ENCODE peak calls at places on chromosomes 7 and 10, in seven cellular contexts. H, M, Q, S, X, N and J are unnamed samples.

GRCh38 chr7:99275496-99275895 is 2.9 kb downstream of the MYH16 start:
- DNase-seq in H (no peak), M (no peak), Q (no peak), S (no peak), X (no peak), N (no peak), J (no peak)

GRCh38 chr10:22599048-22599561 is 115.3 kb downstream of the PIP4K2A start:
- DNase-seq in H (no peak), M (no peak), Q (peak; percentile 88), S (no peak), X (no peak), N (no peak), J (no peak)

GRCh38 chr10:72223743-72224101 is 7.6 kb upstream of the ASCC1 start:
- DNase-seq in H (no peak), M (no peak), Q (peak; percentile 45), S (peak; percentile 8), X (no peak), N (no peak), J (no peak)

GRCh38 chr7:44565097-44565794 is 8.5 kb downstream of the DDX56 start:
- DNase-seq in H (peak; percentile 73), M (peak; percentile 84), Q (peak; percentile 49), S (peak; percentile 62), X (no peak), N (peak; percentile 69), J (peak; percentile 75)

GRCh38 chr10:9219860-9220259 is 1165.4 kb downstream of the GATA3 start:
- DNase-seq in H (no peak), M (no peak), Q (no peak), S (no peak), X (no peak), N (no peak), J (no peak)

GRCh38 chr7:155643804-155644177 is 670 bp upstream of the RBM33 start:
- DNase-seq in H (no peak), M (no peak), Q (peak; percentile 18), S (no peak), X (no peak), N (no peak), J (no peak)

GRCh38 chr10:26870766-26871165 is 10.0 kb upstream of the ABI1 start:
- DNase-seq in H (no peak), M (no peak), Q (no peak), S (no peak), X (no peak), N (no peak), J (no peak)

GRCh38 chr7:312409-312808 is 22.4 kb downstream of the FOXL3 start:
- DNase-seq in H (no peak), M (no peak), Q (no peak), S (no peak), X (no peak), N (no peak), J (no peak)

GRCh38 chr7:52648903-52649302 is 386.5 kb upstream of the POM121L12 start:
- DNase-seq in H (no peak), M (no peak), Q (no peak), S (no peak), X (no peak), N (no peak), J (no peak)

GRCh38 chr7:138465046-138465445 is 5.0 kb downstream of the TRIM24 start:
- DNase-seq in H (no peak), M (no peak), Q (peak; percentile 23), S (no peak), X (no peak), N (no peak), J (no peak)
- H3K4me3 ChIP-seq in H (no peak overlapping the region), M (no peak overlapping the region), Q (no peak overlapping the region), S (no peak overlapping the region), X (no peak overlapping the region), N (no peak overlapping the region), J (no peak overlapping the region)

GRCh38 chr7:138493535-138493934 is 33.5 kb downstream of the TRIM24 start:
- DNase-seq in H (no peak), M (no peak), Q (no peak), S (no peak), X (no peak), N (no peak), J (no peak)
- H3K9me3 ChIP-seq in H (no peaks in the 10 kb centered on the region), M (no peaks in the 10 kb centered on the region), Q (no peaks in the 10 kb centered on the region), S (no peaks in the 10 kb centered on the region), X (no peaks in the 10 kb centered on the region), N (no peaks in the 10 kb centered on the region), J (no peaks in the 10 kb centered on the region)

GRCh38 chr10:114593240-114593792 is 64.8 kb downstream of the ABLIM1 start:
- DNase-seq in H (no peak), M (no peak), Q (no peak), S (no peak), X (no peak), N (no peak), J (no peak)
- TF ChIP-seq POLR2A in H (no peak), M (no peak), Q (no peak), S (no peak), X (no peak), N (no peak), J (no peak)

GRCh38 chr7:142963993-142964392 is 1.8 kb upstream of the KEL start:
- DNase-seq in H (no peak), M (no peak), Q (no peak), S (no peak), X (no peak), N (no peak), J (no peak)
- H3K4me3 ChIP-seq in H (no peak overlapping the region), M (no peak overlapping the region), Q (no peak overlapping the region), S (no peak overlapping the region), X (no peak overlapping the region), N (no peak overlapping the region), J (no peak overlapping the region)

GRCh38 chr7:158125091-158125490 is 462.5 kb downstream of the PTPRN2 start:
- DNase-seq in H (no peak), M (no peak), Q (no peak), S (no peak), X (no peak), N (no peak), J (no peak)
- H3K9me3 ChIP-seq in H (no peaks in the 10 kb centered on the region), M (no peaks in the 10 kb centered on the region), Q (peaks cover 67% of the 10 kb centered on the region), S (no peaks in the 10 kb centered on the region), X (no peaks in the 10 kb centered on the region), N (no peaks in the 10 kb centered on the region), J (no peaks in the 10 kb centered on the region)

GRCh38 chr10:87504667-87505365 is at the start of gene MINPP1:
- DNase-seq in H (peak; percentile 87), M (peak; percentile 85), Q (peak; percentile 84), S (peak; percentile 82), X (no peak), N (peak; percentile 88), J (peak; percentile 82)

GRCh38 chr10:87503892-87504291 is 801 bp upstream of the MINPP1 start:
- DNase-seq in H (no peak), M (no peak), Q (peak; percentile 35), S (no peak), X (no peak), N (no peak), J (no peak)

GRCh38 chr10:87505366-87506113 is 847 bp downstream of the MINPP1 start:
- DNase-seq in H (no peak), M (peak; percentile 80), Q (peak; percentile 61), S (peak; percentile 53), X (no peak), N (peak; percentile 71), J (peak; percentile 68)

GRCh38 chr10:87504307-87504666 is 406 bp upstream of the MINPP1 start:
- DNase-seq in H (no peak), M (no peak), Q (no peak), S (no peak), X (no peak), N (no peak), J (no peak)

GRCh38 chr10:87500646-87501048 is 4.0 kb upstream of the MINPP1 start:
- DNase-seq in H (no peak), M (no peak), Q (no peak), S (no peak), X (no peak), N (peak; percentile 27), J (no peak)
- TF ChIP-seq POLR2A in H (no peak), M (no peak), Q (no peak), S (no peak), X (no peak), N (no peak), J (no peak)

DNA sequence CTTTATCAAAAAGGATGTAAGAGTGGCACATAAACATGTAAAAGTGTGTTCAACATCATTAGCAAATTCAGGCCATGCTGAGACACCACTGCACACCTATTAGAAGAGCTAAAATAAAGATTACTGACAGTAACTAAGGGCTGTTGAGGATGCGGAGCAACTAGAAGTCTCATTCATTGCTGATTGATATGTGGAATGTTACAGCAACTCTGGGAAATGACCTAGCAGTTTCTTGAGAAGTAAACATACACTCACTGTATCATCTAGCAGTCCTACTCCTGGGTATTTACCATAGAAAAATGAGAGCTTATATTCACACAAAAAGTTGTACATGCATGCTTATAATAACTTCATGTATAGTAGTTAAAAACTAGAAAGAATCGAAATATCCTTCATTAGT is 77.3 kb downstream of the CCSER2 start:
- DNase-seq in H (no peak), M (no peak), Q (peak; percentile 21), S (no peak), X (no peak), N (no peak), J (no peak)
- H3K4me3 ChIP-seq in H (no peak overlapping the region), M (no peak overlapping the region), Q (no peak overlapping the region), S (no peak overlapping the region), X (no peak overlapping the region), N (no peak overlapping the region), J (no peak overlapping the region)